ENCODE peak calls at places on chromosome 21, in four cellular contexts. Z is Panc1; D is CD8-positive, alpha-beta T cell; F is COR-L47. O is an unnamed sample.

GRCh38 chr21:14755086-14755485 is 209.0 kb upstream of the SAMSN1 start:
- DNase-seq in Z (no peak), D (no peak), F (no peak), O (no peak)

GRCh38 chr21:45557611-45558043 is 15.4 kb upstream of the SLC19A1 start:
- DNase-seq in Z (no peak), D (no peak), F (no peak), O (no peak)

GRCh38 chr21:28943631-28944030 is 49.0 kb downstream of the LTN1 start:
- DNase-seq in Z (no peak), D (no peak), F (no peak), O (no peak)

GRCh38 chr21:41747943-41748738 is 18.7 kb downstream of the RIPK4 start:
- DNase-seq in Z (no peak), D (no peak), F (no peak), O (no peak)

GRCh38 chr21:39952265-39952664 is 85.0 kb downstream of the PCP4 start:
- DNase-seq in Z (no peak), D (no peak), F (peak; percentile 49), O (no peak)

GRCh38 chr21:30207252-30207579 is 8.7 kb downstream of the CLDN8 start:
- DNase-seq in Z (no peak), D (no peak), F (no peak), O (no peak)

GRCh38 chr21:15190412-15190811 is 125.6 kb upstream of the NRIP1 start:
- DNase-seq in Z (no peak), D (no peak), F (no peak), O (no peak)

GRCh38 chr21:26715878-26716506 is 129.2 kb downstream of the ADAMTS1 start:
- DNase-seq in Z (no peak), D (no peak), F (peak; percentile 51), O (peak; percentile 66)

GRCh38 chr21:28444567-28444966 is 548.1 kb downstream of the LTN1 start:
- DNase-seq in Z (no peak), D (no peak), F (no peak), O (no peak)

GRCh38 chr21:19353271-19353670 is 949.7 kb upstream of the TMPRSS15 start:
- DNase-seq in Z (no peak), D (no peak), F (no peak), O (peak; percentile 27)

GRCh38 chr21:37986751-37987399 is 70.6 kb upstream of the KCNJ6 start:
- DNase-seq in Z (no peak), D (no peak), F (peak; percentile 93), O (peak; percentile 100)

GRCh38 chr21:46116189-46116845 is 18.4 kb downstream of the COL6A2 start:
- DNase-seq in Z (no peak), D (no peak), F (no peak), O (no peak)

GRCh38 chr21:32772281-32773047 is 909 bp upstream of the PAXBP1 start:
- DNase-seq in Z (no peak), D (peak; percentile 5), F (peak; percentile 38), O (peak; percentile 47)

GRCh38 chr21:42465008-42465878 is 30.8 kb downstream of the RSPH1 start:
- DNase-seq in Z (no peak), D (no peak), F (no peak), O (no peak)

GRCh38 chr21:15895142-15896106 is 165.6 kb downstream of the USP25 start:
- DNase-seq in Z (no peak), D (no peak), F (no peak), O (no peak)

GRCh38 chr21:36247316-36247715 is 72.7 kb upstream of the MORC3 start:
- DNase-seq in Z (no peak), D (no peak), F (no peak), O (no peak)

GRCh38 chr21:44892095-44892494 is 18.6 kb upstream of the PTTG1IP start:
- DNase-seq in Z (no peak), D (no peak), F (no peak), O (no peak)

GRCh38 chr21:21165063-21165645 is 166.9 kb downstream of the NCAM2 start:
- DNase-seq in Z (no peak), D (no peak), F (no peak), O (no peak)

GRCh38 chr21:44973598-44973997 is 33.8 kb downstream of the SLX9 start:
- DNase-seq in Z (no peak), D (no peak), F (no peak), O (no peak)

GRCh38 chr21:44413566-44414290 is 41.6 kb upstream of the LRRC3 start:
- DNase-seq in Z (no peak), D (no peak), F (no peak), O (no peak)

GRCh38 chr21:46569071-46569470 is 35.8 kb downstream of the S100B start:
- DNase-seq in Z (no peak), D (no peak), F (no peak), O (no peak)

GRCh38 chr21:38088916-38089762 is 167.7 kb upstream of the KCNJ15 start:
- DNase-seq in Z (no peak), D (no peak), F (no peak), O (no peak)

GRCh38 chr21:34545079-34545884 is 33.3 kb upstream of the KCNE1 start:
- DNase-seq in Z (no peak), D (no peak), F (no peak), O (no peak)

GRCh38 chr21:32309906-32310460 is 11.3 kb downstream of the MRAP start:
- DNase-seq in Z (no peak), D (no peak), F (no peak), O (no peak)

GRCh38 chr21:44006656-44007055 is 5.5 kb upstream of the TRAPPC10 start:
- DNase-seq in Z (no peak), D (no peak), F (no peak), O (no peak)

GRCh38 chr21:26433386-26433785 is 139.7 kb downstream of the CYYR1 start:
- DNase-seq in Z (no peak), D (no peak), F (no peak), O (no peak)

GRCh38 chr21:22881131-22881530 is 1882.9 kb downstream of the NCAM2 start:
- DNase-seq in Z (no peak), D (no peak), F (no peak), O (no peak)

GRCh38 chr21:35063428-35064172 is 14.5 kb upstream of the RUNX1 start:
- DNase-seq in Z (no peak), D (no peak), F (no peak), O (no peak)

GRCh38 chr21:41754481-41754891 is 12.4 kb downstream of the RIPK4 start:
- DNase-seq in Z (no peak), D (no peak), F (no peak), O (no peak)

GRCh38 chr21:45266518-45267389 is 20.9 kb downstream of the POFUT2 start:
- DNase-seq in Z (no peak), D (peak; percentile 43), F (no peak), O (no peak)

GRCh38 chr21:37412603-37413360 is 46.2 kb downstream of the DYRK1A start:
- DNase-seq in Z (no peak), D (no peak), F (no peak), O (no peak)

GRCh38 chr21:26169061-26169610 is 1.4 kb downstream of the APP start:
- DNase-seq in Z (no peak), D (peak; percentile 9), F (peak; percentile 76), O (peak; percentile 81)

GRCh38 chr21:31945576-31945975 is 72.8 kb downstream of the HUNK start:
- DNase-seq in Z (no peak), D (no peak), F (no peak), O (no peak)

GRCh38 chr21:45818276-45818903 is 163.2 kb upstream of the COL6A1 start:
- DNase-seq in Z (no peak), D (no peak), F (peak; percentile 10), O (no peak)

GRCh38 chr21:17783003-17783402 is 36.2 kb downstream of the C21orf91 start:
- DNase-seq in Z (no peak), D (no peak), F (no peak), O (no peak)

O was measured in NCI-H1092 treated with DMSO at 0.1 percent for 48 hours.